ENCODE peak calls at places on chromosome 19, in nine cellular contexts. X, M, B, K, L, Y, J, P and D are unnamed samples.

GRCh38 chr19:23999821-24000610 is 85.3 kb downstream of the ZNF726 start:
- DNase-seq in K (no peak), M (no peak), Y (no peak), X (no peak), L (no peak), J (no peak), P (no peak), B (peak; percentile 57), D (no peak)

GRCh38 chr19:17829855-17830566 is 8.7 kb upstream of the INSL3 start:
- DNase-seq in Y (no peak), P (no peak), J (peak; percentile 84), X (no peak), K (peak; percentile 33), M (peak; percentile 97), L (peak; percentile 8), B (peak; percentile 93), D (no peak)

GRCh38 chr19:39199025-39199424 is 2.3 kb downstream of the NCCRP1 start:
- DNase-seq in Y (peak; percentile 24), L (peak; percentile 63), K (peak; percentile 37), B (no peak), P (no peak), J (peak; percentile 59), M (peak; percentile 61), X (no peak), D (no peak)

GRCh38 chr19:14475251-14476073 is at the start of gene PTGER1:
- DNase-seq in L (peak; percentile 35), K (peak; percentile 44), Y (no peak), P (no peak), X (no peak), M (peak; percentile 69), J (peak; percentile 71), B (no peak), D (peak; percentile 38)

GRCh38 chr19:719081-719512 is 10.4 kb downstream of the PALM start:
- DNase-seq in J (no peak), L (no peak), M (no peak), P (no peak), Y (peak; percentile 7), B (no peak), X (no peak), K (peak; percentile 53), D (no peak)

GRCh38 chr19:42282810-42283247 is 13.8 kb downstream of the CIC start:
- DNase-seq in B (no peak), P (no peak), K (no peak), M (no peak), J (no peak), X (peak; percentile 8), L (no peak), Y (no peak), D (no peak)

GRCh38 chr19:51064534-51065220 is at the start of gene KLK13:
- DNase-seq in L (no peak), P (no peak), M (peak; percentile 84), B (peak; percentile 68), Y (no peak), K (no peak), J (no peak), X (no peak), D (peak; percentile 44)

GRCh38 chr19:32662186-32662585 is 12.8 kb downstream of the ANKRD27 start:
- DNase-seq in K (peak; percentile 69), M (no peak), J (no peak), B (no peak), Y (no peak), P (no peak), X (peak; percentile 33), L (peak; percentile 58), D (no peak)

GRCh38 chr19:28468701-28469459 is 744.1 kb downstream of the UQCRFS1 start:
- DNase-seq in P (no peak), B (no peak), M (peak; percentile 73), K (peak; percentile 62), Y (no peak), L (no peak), J (no peak), X (peak; percentile 15), D (no peak)

GRCh38 chr19:55809381-55810058 is 22.3 kb downstream of the NLRP11 start:
- DNase-seq in B (no peak), L (peak; percentile 33), K (peak; percentile 58), P (peak; percentile 8), M (peak; percentile 31), X (peak; percentile 89), Y (no peak), J (peak; percentile 84), D (peak; percentile 45)

GRCh38 chr19:7734220-7735203 is 2.6 kb upstream of the CLEC4G start:
- DNase-seq in P (no peak), L (no peak), J (no peak), X (no peak), M (no peak), K (peak; percentile 5), Y (no peak), B (no peak), D (no peak)

GRCh38 chr19:39969266-39969665 is 1.7 kb upstream of the PSMC4 start:
- DNase-seq in L (peak; percentile 35), J (no peak), X (no peak), K (peak; percentile 76), B (no peak), Y (no peak), P (no peak), M (no peak), D (no peak)

GRCh38 chr19:18985257-18985656 is 44.2 kb upstream of the HOMER3 start:
- DNase-seq in B (no peak), P (no peak), J (no peak), L (no peak), Y (no peak), X (no peak), M (no peak), K (no peak), D (no peak)

GRCh38 chr19:34365463-34366401 is 736 bp downstream of the GPI start:
- DNase-seq in L (peak; percentile 32), J (peak; percentile 42), M (peak; percentile 36), X (peak; percentile 17), K (peak; percentile 46), B (peak; percentile 35), P (no peak), Y (no peak), D (peak; percentile 40)

GRCh38 chr19:53942001-53942786 is 20.5 kb upstream of the CACNG8 start:
- DNase-seq in J (peak; percentile 52), P (no peak), Y (no peak), M (peak; percentile 97), B (peak; percentile 49), K (no peak), X (no peak), L (no peak), D (no peak)

GRCh38 chr19:29623726-29624488 is 17.8 kb downstream of the POP4 start:
- DNase-seq in B (no peak), K (no peak), Y (no peak), J (no peak), P (no peak), X (peak; percentile 75), L (no peak), M (no peak), D (no peak)

GRCh38 chr19:51994048-51994644 is 7.5 kb upstream of the ZNF350 start:
- DNase-seq in M (no peak), K (no peak), Y (no peak), P (no peak), X (no peak), J (no peak), L (no peak), B (no peak), D (no peak)

DNA sequence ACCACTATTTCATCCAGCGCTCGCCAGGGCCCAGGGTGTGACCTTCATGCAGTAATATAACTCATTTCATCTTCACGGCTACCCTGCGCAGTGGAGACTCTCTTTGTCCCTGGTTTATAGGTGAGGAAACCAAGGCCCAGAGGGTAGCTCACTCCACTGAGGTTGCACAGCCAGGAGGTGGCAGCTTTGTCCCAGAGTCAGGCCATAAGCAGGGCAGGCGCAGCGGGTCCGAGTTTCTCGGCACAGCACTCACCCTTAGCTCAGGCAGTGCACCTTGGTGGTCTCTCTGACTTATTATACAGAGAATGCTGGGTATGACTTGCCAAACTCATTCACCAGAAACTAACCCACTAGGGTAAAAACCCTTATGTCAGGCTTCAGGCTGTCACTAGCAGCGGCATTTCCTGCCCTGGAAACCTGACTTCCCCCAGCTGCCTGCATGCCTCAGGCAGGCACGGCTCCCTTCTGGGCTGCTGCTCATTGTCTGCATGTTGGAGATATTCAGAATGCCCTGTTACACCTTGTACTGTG is 24.5 kb downstream of the PPP5C start:
- DNase-seq in P (no peak), L (peak; percentile 28), X (no peak), K (peak; percentile 23), J (no peak), M (no peak), B (no peak), Y (no peak), D (no peak)
- TF ChIP-seq CTCF in P (no peak), L (no peak), X (no peak), K (peak; percentile 5), J (no peak), M (no peak), B (no peak), Y (no peak), D (no peak)

GRCh38 chr19:37370880-37371661 is at the start of gene ZNF527:
- DNase-seq in M (peak; percentile 98), J (peak; percentile 98), P (peak; percentile 90), K (peak; percentile 98), B (peak; percentile 92), L (peak; percentile 96), X (peak; percentile 98), Y (peak; percentile 84), D (peak; percentile 96)
- TF ChIP-seq CTCF in M (no peak), J (no peak), P (peak; percentile 9), K (no peak), B (no peak), L (no peak), X (no peak), Y (peak; percentile 1), D (no peak)

DNA sequence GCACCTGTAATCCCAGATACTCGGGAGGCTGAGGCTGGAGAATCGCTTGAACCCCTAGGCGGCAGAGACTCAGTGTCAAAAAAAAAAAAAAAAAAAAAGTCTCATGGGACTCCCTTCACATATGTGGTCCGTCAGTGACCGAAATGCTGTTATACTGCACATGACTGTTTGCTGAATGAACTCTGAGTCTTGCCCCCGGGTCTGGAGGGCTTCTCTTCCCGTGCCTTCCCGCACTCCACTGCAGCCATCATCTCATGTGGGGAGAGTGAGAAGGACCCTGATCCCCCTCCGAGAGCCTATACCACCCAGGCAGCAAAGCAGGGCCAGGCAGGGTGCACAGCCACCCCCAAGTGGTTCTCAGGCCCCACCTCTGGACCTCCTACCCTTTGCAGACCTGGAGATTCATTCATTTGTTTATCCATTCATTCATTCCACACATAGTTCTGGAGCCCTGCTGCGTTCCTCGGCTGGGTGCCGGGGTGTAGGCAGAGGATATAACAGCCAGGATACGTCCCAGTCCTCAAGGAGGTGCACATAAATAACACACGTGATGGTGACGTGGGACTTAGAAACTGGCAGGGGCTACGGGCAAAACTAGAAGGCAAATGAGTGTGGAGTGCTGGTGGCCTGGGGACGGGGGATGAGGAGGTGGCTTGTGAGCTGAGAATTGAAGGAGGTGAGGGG is 14.2 kb downstream of the NDUFA11 start:
- DNase-seq in J (no peak), K (peak; percentile 45), Y (no peak), M (no peak), X (no peak), P (no peak), B (no peak), L (peak; percentile 70), D (no peak)
- TF ChIP-seq CTCF in J (no peak), K (no peak), Y (no peak), M (no peak), X (no peak), P (no peak), B (no peak), L (no peak), D (no peak)

GRCh38 chr19:46579286-46579944 is 21.7 kb upstream of the CALM3 start:
- DNase-seq in L (no peak), X (peak; percentile 23), Y (no peak), K (peak; percentile 43), B (peak; percentile 5), J (peak; percentile 56), M (peak; percentile 54), P (no peak), D (no peak)
- TF ChIP-seq CTCF in L (peak; percentile 24), X (peak; percentile 53), Y (peak; percentile 26), K (peak; percentile 64), B (no peak), J (peak; percentile 73), M (peak; percentile 72), P (no peak), D (peak; percentile 31)

GRCh38 chr19:57320180-57321084 is at the start of gene ZNF543:
- DNase-seq in Y (peak; percentile 85), J (peak; percentile 97), M (peak; percentile 98), P (peak; percentile 82), X (peak; percentile 97), K (peak; percentile 97), B (peak; percentile 98), L (peak; percentile 95), D (peak; percentile 98)
- TF ChIP-seq CTCF in Y (no peak), J (no peak), M (no peak), P (no peak), X (peak; percentile 6), K (no peak), B (no peak), L (no peak), D (no peak)